ENCODE peak calls at places on chromosomes 5 and 9, in ten cellular contexts. One of them, this sample, is unnamed.

GRCh38 chr5:534006-534742 is 9.9 kb upstream of the SLC9A3 start:
- DNase-seq in GM23338: no peak
- DNase-seq in prostate gland: no peak
- DNase-seq in sigmoid colon: no peak
- DNase-seq in GM12891: no peak
- DNase-seq in stomach: no peak
- DNase-seq in K562: no peak
- DNase-seq in HCT116: no peak
- DNase-seq in transverse colon: no peak
- DNase-seq in HepG2: no peak
- DNase-seq in this sample: no peak

GRCh38 chr9:2570615-2571479 is 50.7 kb upstream of the VLDLR start:
- DNase-seq in GM23338: no peak
- DNase-seq in prostate gland: no peak
- DNase-seq in sigmoid colon: peak
- DNase-seq in GM12891: no peak
- DNase-seq in stomach: peak
- DNase-seq in K562: peak
- DNase-seq in HCT116: peak
- DNase-seq in transverse colon: peak
- DNase-seq in HepG2: peak
- DNase-seq in this sample: no peak

GRCh38 chr5:124725622-124726258 is 20.7 kb downstream of the ZNF608 start:
- DNase-seq in GM23338: no peak
- DNase-seq in prostate gland: no peak
- DNase-seq in sigmoid colon: no peak
- DNase-seq in GM12891: no peak
- DNase-seq in stomach: no peak
- DNase-seq in K562: no peak
- DNase-seq in HCT116: no peak
- DNase-seq in transverse colon: no peak
- DNase-seq in HepG2: no peak
- DNase-seq in this sample: no peak

GRCh38 chr5:149432861-149433462 is 53.9 kb upstream of the IL17B start:
- DNase-seq in GM23338: no peak
- DNase-seq in prostate gland: no peak
- DNase-seq in sigmoid colon: no peak
- DNase-seq in GM12891: no peak
- DNase-seq in stomach: no peak
- DNase-seq in K562: no peak
- DNase-seq in HCT116: no peak
- DNase-seq in transverse colon: no peak
- DNase-seq in HepG2: no peak
- DNase-seq in this sample: no peak

GRCh38 chr9:109945571-109945970 is 165.6 kb downstream of the PALM2AKAP2 start:
- DNase-seq in GM23338: no peak
- DNase-seq in prostate gland: no peak
- DNase-seq in sigmoid colon: no peak
- DNase-seq in GM12891: no peak
- DNase-seq in stomach: no peak
- DNase-seq in K562: no peak
- DNase-seq in HCT116: no peak
- DNase-seq in transverse colon: no peak
- DNase-seq in HepG2: no peak
- DNase-seq in this sample: no peak

GRCh38 chr9:113597390-113598241 is 134.1 kb downstream of the RGS3 start:
- DNase-seq in GM23338: no peak
- DNase-seq in prostate gland: no peak
- DNase-seq in sigmoid colon: peak
- DNase-seq in GM12891: no peak
- DNase-seq in stomach: no peak
- DNase-seq in K562: no peak
- DNase-seq in HCT116: no peak
- DNase-seq in transverse colon: no peak
- DNase-seq in HepG2: no peak
- DNase-seq in this sample: no peak

GRCh38 chr5:125416055-125416454 is 669.6 kb upstream of the ZNF608 start:
- DNase-seq in GM23338: no peak
- DNase-seq in prostate gland: no peak
- DNase-seq in sigmoid colon: no peak
- DNase-seq in GM12891: no peak
- DNase-seq in stomach: no peak
- DNase-seq in K562: no peak
- DNase-seq in HCT116: no peak
- DNase-seq in transverse colon: no peak
- DNase-seq in HepG2: no peak
- DNase-seq in this sample: no peak

GRCh38 chr5:135830384-135831275 is 3.8 kb upstream of the SLC25A48 start:
- DNase-seq in GM23338: no peak
- DNase-seq in prostate gland: no peak
- DNase-seq in sigmoid colon: no peak
- DNase-seq in GM12891: no peak
- DNase-seq in stomach: no peak
- DNase-seq in K562: no peak
- DNase-seq in HCT116: no peak
- DNase-seq in transverse colon: no peak
- DNase-seq in HepG2: no peak
- DNase-seq in this sample: peak

GRCh38 chr5:72799721-72800120 is 16.7 kb upstream of the TNPO1 start:
- DNase-seq in GM23338: no peak
- DNase-seq in prostate gland: no peak
- DNase-seq in sigmoid colon: no peak
- DNase-seq in GM12891: no peak
- DNase-seq in stomach: no peak
- DNase-seq in K562: no peak
- DNase-seq in HCT116: no peak
- DNase-seq in transverse colon: no peak
- DNase-seq in HepG2: no peak
- DNase-seq in this sample: no peak

GRCh38 chr5:73447234-73448071 is 1.1 kb downstream of the FOXD1 start:
- DNase-seq in GM23338: peak
- DNase-seq in prostate gland: no peak
- DNase-seq in sigmoid colon: no peak
- DNase-seq in GM12891: no peak
- DNase-seq in stomach: no peak
- DNase-seq in K562: peak
- DNase-seq in HCT116: no peak
- DNase-seq in transverse colon: peak
- DNase-seq in HepG2: no peak
- DNase-seq in this sample: no peak

GRCh38 chr9:134165357-134166315 is 1.3 kb upstream of the RNU6ATAC start:
- DNase-seq in GM23338: no peak
- DNase-seq in prostate gland: peak
- DNase-seq in sigmoid colon: no peak
- DNase-seq in GM12891: no peak
- DNase-seq in stomach: no peak
- DNase-seq in K562: no peak
- DNase-seq in HCT116: peak
- DNase-seq in transverse colon: peak
- DNase-seq in HepG2: no peak
- DNase-seq in this sample: peak

GRCh38 chr5:78574731-78575161 is 73.8 kb downstream of the LHFPL2 start:
- DNase-seq in GM23338: no peak
- DNase-seq in prostate gland: no peak
- DNase-seq in sigmoid colon: no peak
- DNase-seq in GM12891: no peak
- DNase-seq in stomach: no peak
- DNase-seq in K562: no peak
- DNase-seq in HCT116: no peak
- DNase-seq in transverse colon: no peak
- DNase-seq in HepG2: peak
- DNase-seq in this sample: no peak

GRCh38 chr5:59666709-59667108 is 226.8 kb downstream of the PDE4D start:
- DNase-seq in GM23338: no peak
- DNase-seq in prostate gland: no peak
- DNase-seq in sigmoid colon: no peak
- DNase-seq in GM12891: no peak
- DNase-seq in stomach: no peak
- DNase-seq in K562: no peak
- DNase-seq in HCT116: no peak
- DNase-seq in transverse colon: peak
- DNase-seq in HepG2: no peak
- DNase-seq in this sample: no peak

GRCh38 chr5:59665086-59665831 is 228.3 kb downstream of the PDE4D start:
- DNase-seq in GM23338: no peak
- DNase-seq in prostate gland: no peak
- DNase-seq in sigmoid colon: no peak
- DNase-seq in GM12891: no peak
- DNase-seq in stomach: no peak
- DNase-seq in K562: no peak
- DNase-seq in HCT116: no peak
- DNase-seq in transverse colon: no peak
- DNase-seq in HepG2: no peak
- DNase-seq in this sample: no peak

GRCh38 chr5:59660737-59661136 is 232.8 kb downstream of the PDE4D start:
- DNase-seq in GM23338: peak
- DNase-seq in prostate gland: no peak
- DNase-seq in sigmoid colon: no peak
- DNase-seq in GM12891: no peak
- DNase-seq in stomach: no peak
- DNase-seq in K562: no peak
- DNase-seq in HCT116: no peak
- DNase-seq in transverse colon: no peak
- DNase-seq in HepG2: no peak
- DNase-seq in this sample: no peak

GRCh38 chr5:59661306-59661705 is 232.2 kb downstream of the PDE4D start:
- DNase-seq in GM23338: no peak
- DNase-seq in prostate gland: no peak
- DNase-seq in sigmoid colon: no peak
- DNase-seq in GM12891: no peak
- DNase-seq in stomach: no peak
- DNase-seq in K562: no peak
- DNase-seq in HCT116: no peak
- DNase-seq in transverse colon: no peak
- DNase-seq in HepG2: peak
- DNase-seq in this sample: no peak

GRCh38 chr5:59661939-59662615 is 231.4 kb downstream of the PDE4D start:
- DNase-seq in GM23338: peak
- DNase-seq in prostate gland: no peak
- DNase-seq in sigmoid colon: no peak
- DNase-seq in GM12891: no peak
- DNase-seq in stomach: no peak
- DNase-seq in K562: no peak
- DNase-seq in HCT116: no peak
- DNase-seq in transverse colon: no peak
- DNase-seq in HepG2: peak
- DNase-seq in this sample: no peak
- TF ChIP-seq POLR2AphosphoS5 in GM23338: no peak
- TF ChIP-seq POLR2AphosphoS5 in prostate gland: no peak
- TF ChIP-seq POLR2AphosphoS5 in sigmoid colon: no peak
- TF ChIP-seq POLR2AphosphoS5 in GM12891: no peak
- TF ChIP-seq POLR2AphosphoS5 in stomach: no peak
- TF ChIP-seq POLR2AphosphoS5 in K562: no peak
- TF ChIP-seq POLR2AphosphoS5 in HCT116: no peak
- TF ChIP-seq POLR2AphosphoS5 in transverse colon: no peak
- TF ChIP-seq POLR2AphosphoS5 in HepG2: no peak
- TF ChIP-seq POLR2AphosphoS5 in this sample: no peak

GRCh38 chr9:97911528-97911927 is 10.8 kb downstream of the TRMO start:
- DNase-seq in GM23338: no peak
- DNase-seq in prostate gland: no peak
- DNase-seq in sigmoid colon: no peak
- DNase-seq in GM12891: no peak
- DNase-seq in stomach: no peak
- DNase-seq in K562: no peak
- DNase-seq in HCT116: no peak
- DNase-seq in transverse colon: no peak
- DNase-seq in HepG2: no peak
- DNase-seq in this sample: no peak
- TF ChIP-seq POLR2AphosphoS5 in GM23338: no peak
- TF ChIP-seq POLR2AphosphoS5 in prostate gland: no peak
- TF ChIP-seq POLR2AphosphoS5 in sigmoid colon: no peak
- TF ChIP-seq POLR2AphosphoS5 in GM12891: no peak
- TF ChIP-seq POLR2AphosphoS5 in stomach: no peak
- TF ChIP-seq POLR2AphosphoS5 in K562: no peak
- TF ChIP-seq POLR2AphosphoS5 in HCT116: no peak
- TF ChIP-seq POLR2AphosphoS5 in transverse colon: no peak
- TF ChIP-seq POLR2AphosphoS5 in HepG2: no peak
- TF ChIP-seq POLR2AphosphoS5 in this sample: no peak

GRCh38 chr5:102651466-102651865 is 103.6 kb upstream of the PAM start:
- DNase-seq in GM23338: no peak
- DNase-seq in prostate gland: no peak
- DNase-seq in sigmoid colon: no peak
- DNase-seq in GM12891: no peak
- DNase-seq in stomach: no peak
- DNase-seq in K562: no peak
- DNase-seq in HCT116: no peak
- DNase-seq in transverse colon: no peak
- DNase-seq in HepG2: no peak
- DNase-seq in this sample: no peak

GRCh38 chr5:102649731-102650130 is 105.4 kb upstream of the PAM start:
- DNase-seq in GM23338: no peak
- DNase-seq in prostate gland: no peak
- DNase-seq in sigmoid colon: no peak
- DNase-seq in GM12891: no peak
- DNase-seq in stomach: no peak
- DNase-seq in K562: no peak
- DNase-seq in HCT116: no peak
- DNase-seq in transverse colon: no peak
- DNase-seq in HepG2: no peak
- DNase-seq in this sample: no peak

DNA sequence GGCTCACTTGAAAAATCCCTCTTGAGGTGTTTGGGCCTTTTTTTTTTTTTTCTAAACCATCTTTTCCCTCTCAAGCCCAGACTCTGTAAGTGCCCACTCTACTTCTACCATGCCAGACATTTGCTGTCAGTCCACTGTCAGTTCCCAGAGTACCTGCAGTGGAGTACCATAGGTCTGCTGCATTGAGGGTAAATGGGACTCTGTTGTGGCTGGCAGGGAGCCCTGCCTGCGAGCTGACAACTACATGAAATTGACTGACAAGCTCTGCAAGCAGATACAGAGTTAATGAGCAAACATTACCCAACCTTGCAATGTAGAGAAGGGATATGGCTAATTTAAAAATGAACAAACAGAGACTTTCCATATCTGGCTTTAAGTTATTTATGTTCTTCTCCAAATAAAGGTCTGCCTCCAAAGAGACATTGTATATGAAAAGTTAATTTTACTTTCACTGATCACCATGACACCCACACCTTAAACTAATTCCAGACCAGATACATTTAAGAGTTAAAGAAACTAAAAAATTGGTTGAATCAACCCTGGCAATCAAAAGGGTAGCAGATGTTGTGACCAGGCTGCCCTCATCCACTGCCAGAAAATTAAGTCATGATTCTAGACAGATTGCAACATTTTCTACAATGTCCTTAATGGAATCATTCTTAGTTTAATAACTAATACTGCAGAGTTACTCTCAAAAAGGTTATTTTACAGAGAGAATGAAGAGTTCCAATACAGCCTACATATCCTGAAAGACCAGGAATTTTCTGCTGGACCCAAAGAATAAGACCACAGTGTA is 100.3 kb upstream of the PAM start:
- DNase-seq in GM23338: no peak
- DNase-seq in prostate gland: no peak
- DNase-seq in sigmoid colon: no peak
- DNase-seq in GM12891: no peak
- DNase-seq in stomach: no peak
- DNase-seq in K562: no peak
- DNase-seq in HCT116: no peak
- DNase-seq in transverse colon: no peak
- DNase-seq in HepG2: no peak
- DNase-seq in this sample: no peak
- TF ChIP-seq POLR2AphosphoS5 in GM23338: no peak
- TF ChIP-seq POLR2AphosphoS5 in prostate gland: no peak
- TF ChIP-seq POLR2AphosphoS5 in sigmoid colon: no peak
- TF ChIP-seq POLR2AphosphoS5 in GM12891: no peak
- TF ChIP-seq POLR2AphosphoS5 in stomach: no peak
- TF ChIP-seq POLR2AphosphoS5 in K562: no peak
- TF ChIP-seq POLR2AphosphoS5 in HCT116: no peak
- TF ChIP-seq POLR2AphosphoS5 in transverse colon: no peak
- TF ChIP-seq POLR2AphosphoS5 in HepG2: no peak
- TF ChIP-seq POLR2AphosphoS5 in this sample: no peak

GRCh38 chr5:160198886-160199409 is 30.4 kb upstream of the FABP6 start:
- DNase-seq in GM23338: peak
- DNase-seq in prostate gland: no peak
- DNase-seq in sigmoid colon: no peak
- DNase-seq in GM12891: no peak
- DNase-seq in stomach: no peak
- DNase-seq in K562: no peak
- DNase-seq in HCT116: no peak
- DNase-seq in transverse colon: no peak
- DNase-seq in HepG2: no peak
- DNase-seq in this sample: no peak
- TF ChIP-seq POLR2AphosphoS5 in GM23338: no peak
- TF ChIP-seq POLR2AphosphoS5 in prostate gland: no peak
- TF ChIP-seq POLR2AphosphoS5 in sigmoid colon: no peak
- TF ChIP-seq POLR2AphosphoS5 in GM12891: no peak
- TF ChIP-seq POLR2AphosphoS5 in stomach: no peak
- TF ChIP-seq POLR2AphosphoS5 in K562: no peak
- TF ChIP-seq POLR2AphosphoS5 in HCT116: no peak
- TF ChIP-seq POLR2AphosphoS5 in transverse colon: no peak
- TF ChIP-seq POLR2AphosphoS5 in HepG2: no peak
- TF ChIP-seq POLR2AphosphoS5 in this sample: no peak

This sample was measured in vagina.